ENCODE peak calls at places on chromosomes 2 and 18, in four cellular contexts. O is ovary, K is GM12865, M is cardiac fibroblast. I is an unnamed sample.

GRCh38 chr18:23356915-23357421 is 96.1 kb upstream of the RIOK3 start:
- DNase-seq in O (no peak), K (no peak), M (peak), I (peak)

GRCh38 chr2:239697765-239698164 is 296.9 kb upstream of the HDAC4 start:
- DNase-seq in O (no peak), K (no peak), M (no peak), I (no peak)

GRCh38 chr2:116094196-116094595 is 1651.8 kb downstream of the DPP10 start:
- DNase-seq in O (no peak), K (no peak), M (no peak), I (no peak)

GRCh38 chr18:57859314-57859713 is 56.2 kb upstream of the ATP8B1 start:
- DNase-seq in O (no peak), K (peak), M (peak), I (peak)

GRCh38 chr2:178109813-178110212 is 2.4 kb upstream of the RBM45 start:
- DNase-seq in O (no peak), K (peak), M (peak), I (peak)

GRCh38 chr18:65725421-65726050 is 25.3 kb upstream of the CDH7 start:
- DNase-seq in O (no peak), K (peak), M (no peak), I (no peak)

GRCh38 chr2:30514134-30514860 is 67.3 kb downstream of the LCLAT1 start:
- DNase-seq in O (no peak), K (peak), M (peak), I (peak)

GRCh38 chr2:239065537-239065936 is 217.7 kb downstream of the TWIST2 start:
- DNase-seq in O (no peak), K (no peak), M (no peak), I (no peak)

GRCh38 chr2:150309681-150310080 is 177.8 kb downstream of the RND3 start:
- DNase-seq in O (no peak), K (no peak), M (no peak), I (no peak)

GRCh38 chr18:13379930-13380665 is 161.5 kb downstream of the LDLRAD4 start:
- DNase-seq in O (no peak), K (no peak), M (no peak), I (no peak)

GRCh38 chr2:147538088-147538487 is 306.7 kb upstream of the ACVR2A start:
- DNase-seq in O (no peak), K (no peak), M (peak), I (peak)

GRCh38 chr2:238449909-238450417 is 23.2 kb downstream of the ASB1 start:
- DNase-seq in O (no peak), K (no peak), M (peak), I (peak)

GRCh38 chr2:160486341-160486740 is 7.3 kb downstream of the RBMS1 start:
- DNase-seq in O (no peak), K (no peak), M (peak), I (peak)

GRCh38 chr18:79588636-79589481 is 90.7 kb upstream of the CTDP1 start:
- DNase-seq in O (peak), K (no peak), M (peak), I (peak)

GRCh38 chr2:150476809-150477302 is 10.6 kb downstream of the RND3 start:
- DNase-seq in O (no peak), K (no peak), M (no peak), I (peak)

GRCh38 chr2:106789185-106789584 is 96.8 kb downstream of the ST6GAL2 start:
- DNase-seq in O (no peak), K (peak), M (no peak), I (no peak)

GRCh38 chr18:74271656-74272055 is 20.1 kb downstream of the CYB5A start:
- DNase-seq in O (no peak), K (no peak), M (no peak), I (no peak)

GRCh38 chr2:33210626-33211025 is 263.9 kb downstream of the LTBP1 start:
- DNase-seq in O (peak), K (no peak), M (peak), I (peak)

GRCh38 chr18:10017048-10017447 is 103.2 kb downstream of the VAPA start:
- DNase-seq in O (no peak), K (no peak), M (no peak), I (peak)

GRCh38 chr18:49531678-49532153 is 30.1 kb upstream of the LIPG start:
- DNase-seq in O (no peak), K (peak), M (no peak), I (peak)

GRCh38 chr18:573385-573784 is 6.8 kb upstream of the CETN1 start:
- DNase-seq in O (no peak), K (no peak), M (no peak), I (no peak)

GRCh38 chr2:142722569-142722968 is 154.9 kb upstream of the KYNU start:
- DNase-seq in O (no peak), K (no peak), M (peak), I (peak)

GRCh38 chr2:182593394-182593707 is 122.7 kb upstream of the DNAJC10 start:
- DNase-seq in O (no peak), K (no peak), M (peak), I (peak)

GRCh38 chr2:129623783-129624182 is 355.7 kb upstream of the RAB6C start:
- DNase-seq in O (no peak), K (no peak), M (no peak), I (no peak)

GRCh38 chr2:96861074-96861473 is 3.3 kb upstream of the ANKRD39 start:
- DNase-seq in O (no peak), K (no peak), M (no peak), I (no peak)

GRCh38 chr18:79682481-79682880 is 2.9 kb downstream of the CTDP1 start:
- DNase-seq in O (no peak), K (no peak), M (no peak), I (no peak)

GRCh38 chr18:62324917-62325805 is at the start of gene TNFRSF11A:
- DNase-seq in O (no peak), K (peak), M (peak), I (no peak)

GRCh38 chr2:8515390-8515761 is 166.5 kb upstream of the ID2 start:
- DNase-seq in O (no peak), K (peak), M (no peak), I (no peak)

GRCh38 chr18:12092398-12093229 is 1.0 kb upstream of the ANKRD62 start:
- DNase-seq in O (no peak), K (peak), M (no peak), I (no peak)

GRCh38 chr18:7877609-7878008 is 310.5 kb downstream of the PTPRM start:
- DNase-seq in O (no peak), K (no peak), M (no peak), I (no peak)

GRCh38 chr2:166419616-166419934 is 43.8 kb upstream of the SCN9A start:
- DNase-seq in O (no peak), K (no peak), M (peak), I (peak)

GRCh38 chr2:185433824-185434223 is 304.8 kb upstream of the FSIP2 start:
- DNase-seq in O (no peak), K (no peak), M (no peak), I (no peak)

GRCh38 chr2:240455227-240455718 is 19.8 kb downstream of the GPC1 start:
- DNase-seq in O (no peak), K (no peak), M (no peak), I (no peak)

GRCh38 chr2:176178807-176179271 is 9.6 kb upstream of the HOXD1 start:
- DNase-seq in O (no peak), K (no peak), M (no peak), I (peak)

GRCh38 chr2:213934560-213934959 is 476.3 kb upstream of the VWC2L start:
- DNase-seq in O (no peak), K (peak), M (peak), I (peak)

GRCh38 chr2:12549641-12550040 is 167.1 kb upstream of the TRIB2 start:
- DNase-seq in O (no peak), K (no peak), M (peak), I (no peak)

GRCh38 chr2:214651451-214651850 is 158.0 kb downstream of the BARD1 start:
- DNase-seq in O (no peak), K (no peak), M (no peak), I (peak)

GRCh38 chr2:148161909-148162308 is 141.0 kb downstream of the MBD5 start:
- DNase-seq in O (no peak), K (no peak), M (no peak), I (no peak)

I was measured in fibroblast of villous mesenchyme.